ENCODE peak calls at places on chromosomes 5 and 9, in seven cellular contexts. Z is body of pancreas; T is CD8-positive, alpha-beta T cell; D is stomach; A is astrocyte; J is cardiac muscle cell; E is lung. K is an unnamed sample.

GRCh38 chr5:93621340-93621872 is 38.4 kb downstream of the NR2F1 start:
- DNase-seq in J (peak; percentile 81), Z (peak; percentile 59), D (peak; percentile 53), T (no peak), A (peak; percentile 86), E (peak; percentile 83), K (peak; percentile 80)

GRCh38 chr9:34603610-34604231 is 8.2 kb downstream of the RPP25L start:
- DNase-seq in D (peak; percentile 87), T (peak; percentile 73), Z (peak; percentile 83), A (peak; percentile 31), J (peak; percentile 81), E (peak; percentile 77), K (peak; percentile 93)

GRCh38 chr5:36728697-36729543 is 122.5 kb downstream of the SLC1A3 start:
- DNase-seq in D (no peak), A (peak; percentile 42), J (peak; percentile 79), Z (no peak), E (no peak), T (no peak), K (peak; percentile 23)

GRCh38 chr5:134769206-134769605 is 10.6 kb downstream of the DDX46 start:
- DNase-seq in Z (no peak), E (no peak), D (no peak), A (no peak), J (peak; percentile 83), T (no peak), K (no peak)

GRCh38 chr5:125409496-125410351 is 663.3 kb upstream of the ZNF608 start:
- DNase-seq in E (no peak), A (peak; percentile 63), D (no peak), J (no peak), Z (no peak), T (no peak), K (no peak)

GRCh38 chr5:132257131-132258101 is at the start of gene PDLIM4:
- DNase-seq in J (peak; percentile 60), A (peak; percentile 25), T (no peak), E (no peak), Z (peak; percentile 26), D (no peak), K (peak; percentile 37)

GRCh38 chr5:137954131-137954879 is 65.0 kb downstream of the PKD2L2 start:
- DNase-seq in J (peak; percentile 96), Z (no peak), A (peak; percentile 90), E (no peak), D (no peak), T (no peak), K (no peak)

GRCh38 chr5:138654281-138654867 is 79.2 kb upstream of the HSPA9 start:
- DNase-seq in J (peak; percentile 42), E (no peak), T (peak; percentile 57), A (peak; percentile 76), Z (no peak), D (no peak), K (no peak)

GRCh38 chr5:132464155-132464939 is 26.2 kb downstream of the IRF1 start:
- DNase-seq in D (no peak), Z (no peak), T (no peak), A (no peak), J (no peak), E (no peak), K (no peak)

GRCh38 chr9:135783540-135784245 is 81.7 kb downstream of the KCNT1 start:
- DNase-seq in T (no peak), A (no peak), E (no peak), Z (no peak), D (no peak), J (no peak), K (no peak)

GRCh38 chr9:103789686-103790085 is 304.4 kb upstream of the SMC2 start:
- DNase-seq in T (no peak), J (peak; percentile 7), A (no peak), Z (no peak), E (no peak), D (no peak), K (no peak)

GRCh38 chr9:88041447-88041846 is 67.1 kb upstream of the CDK20 start:
- DNase-seq in T (no peak), D (no peak), J (peak; percentile 48), A (no peak), E (no peak), Z (no peak), K (no peak)

GRCh38 chr5:34929720-34930526 is 564 bp downstream of the DNAJC21 start:
- DNase-seq in J (peak; percentile 79), T (peak; percentile 69), E (peak; percentile 92), A (peak; percentile 72), D (peak; percentile 89), Z (peak; percentile 92), K (peak; percentile 90)

DNA sequence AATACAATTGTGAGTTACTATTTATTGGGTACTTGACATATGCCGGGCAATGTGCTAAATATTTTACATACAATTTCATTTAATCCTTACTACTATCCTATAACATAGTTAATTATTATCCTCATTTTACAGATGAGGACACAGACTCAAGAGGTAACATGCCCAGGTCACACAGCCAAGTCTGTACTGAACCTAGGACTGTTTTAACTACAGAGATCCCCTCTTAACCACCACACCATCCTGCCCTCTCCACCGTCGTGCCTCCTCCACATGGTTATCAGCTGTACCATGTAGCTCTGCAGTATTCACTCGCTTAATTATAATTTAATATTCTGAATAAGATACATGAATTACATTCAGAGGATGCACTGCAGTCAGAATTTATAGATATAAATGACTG is 5.3 kb downstream of the RAB14 start:
- DNase-seq in D (no peak), E (no peak), T (no peak), A (no peak), J (no peak), Z (no peak), K (no peak)
- H3K4me1 ChIP-seq in D (peaks cover 94% of the 10 kb centered on the region), E (peaks cover 13% of the 10 kb centered on the region), T (peaks cover 87% of the 10 kb centered on the region), A (peaks cover 17% of the 10 kb centered on the region), J (peaks cover 70% of the 10 kb centered on the region), Z (peaks cover 73% of the 10 kb centered on the region), K (peaks cover 27% of the 10 kb centered on the region)

DNA sequence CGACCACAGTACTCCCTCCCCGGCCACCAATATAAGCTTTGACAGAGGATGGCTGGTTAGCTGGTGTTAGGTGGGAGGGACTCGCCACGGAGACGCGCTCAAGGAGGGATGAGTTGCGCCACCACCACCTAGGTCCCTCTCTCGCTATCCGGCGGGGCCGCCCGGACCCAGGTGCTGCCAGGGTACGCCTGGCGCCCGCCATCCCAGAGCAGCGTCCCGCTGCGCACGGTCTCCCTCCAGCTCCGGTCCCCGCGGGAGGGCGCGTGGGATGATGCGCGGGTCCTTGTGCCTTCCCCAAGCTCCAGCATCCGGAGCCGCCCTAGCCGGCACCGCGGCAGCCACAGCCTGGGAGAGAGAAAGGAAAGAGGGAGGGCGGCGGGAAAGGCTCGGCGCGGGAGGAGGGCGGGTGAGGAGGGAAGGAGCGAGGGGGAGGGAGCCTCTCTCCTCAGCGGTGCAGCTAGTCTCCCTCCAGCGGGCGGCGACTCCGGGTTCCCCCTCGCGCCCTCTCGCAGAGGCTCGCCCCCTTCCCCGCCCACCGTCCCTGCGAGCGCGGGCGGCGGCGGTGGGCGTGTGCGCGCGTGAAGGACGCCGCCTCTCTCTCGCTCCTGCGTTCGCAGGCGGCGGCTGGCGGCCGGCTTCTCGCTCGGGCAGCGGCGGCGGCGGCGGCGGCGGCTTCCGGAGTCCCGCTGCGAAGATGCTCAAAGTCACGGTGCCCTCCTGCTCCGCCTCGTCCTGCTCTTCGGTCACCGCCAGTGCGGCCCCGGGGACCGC is at the start of gene CAMK4:
- DNase-seq in E (peak; percentile 33), A (peak; percentile 73), T (peak; percentile 76), D (peak; percentile 46), Z (peak; percentile 35), J (peak; percentile 83), K (peak; percentile 72)
- TF ChIP-seq CTCF in E (no peak), A (no peak), T (peak; percentile 46), D (no peak), Z (no peak), J (no peak), K (no peak)

GRCh38 chr9:129572052-129572425 is 48.9 kb downstream of the C9orf50 start:
- DNase-seq in Z (no peak), D (no peak), J (no peak), T (no peak), E (no peak), A (no peak), K (no peak)
- H3K4me1 ChIP-seq in Z (peaks cover 40% of the 10 kb centered on the region), D (peaks cover 46% of the 10 kb centered on the region), J (peaks cover 17% of the 10 kb centered on the region), T (peaks cover 15% of the 10 kb centered on the region), E (no peaks in the 10 kb centered on the region), A (peaks cover 61% of the 10 kb centered on the region), K (peaks cover 31% of the 10 kb centered on the region)

DNA sequence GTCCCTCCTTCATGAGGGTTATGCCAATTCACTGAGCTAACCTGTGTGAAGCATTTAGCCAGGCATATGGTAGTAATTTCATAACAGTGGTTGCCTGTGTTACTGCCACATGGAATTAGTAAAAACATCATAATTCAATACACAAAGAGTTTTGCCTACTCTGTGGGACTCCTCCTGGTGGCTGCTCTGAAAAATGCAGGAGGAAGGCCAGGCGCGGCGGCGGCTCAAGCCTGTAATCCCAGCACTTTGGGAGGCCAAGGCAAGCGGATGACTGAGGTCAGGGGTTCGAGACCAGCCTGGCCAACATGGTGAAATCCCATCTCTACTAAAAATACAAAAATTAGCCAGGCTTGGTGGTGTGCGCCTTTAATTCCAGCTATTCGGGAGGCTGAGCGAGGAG is 547.3 kb downstream of the CDK5RAP2 start:
- DNase-seq in A (no peak), T (no peak), Z (no peak), E (no peak), J (no peak), D (no peak), K (no peak)
- TF ChIP-seq CTCF in A (no peak), T (no peak), Z (no peak), E (no peak), J (no peak), D (no peak), K (peak; percentile 49)

K was measured in testis.